ENCODE peak calls at places on chromosome 9, in four cellular contexts. D, A, K and E are unnamed samples.

GRCh38 chr9:77014597-77015263 is 4.7 kb upstream of the FOXB2 start:
- DNase-seq in A (no peak), K (no peak), D (no peak), E (no peak)

GRCh38 chr9:27514551-27514950 is 9.5 kb upstream of the IFNK start:
- DNase-seq in A (no peak), K (no peak), D (no peak), E (no peak)

GRCh38 chr9:6910032-6910431 is 152.3 kb downstream of the KDM4C start:
- DNase-seq in D (no peak), A (no peak), K (no peak), E (no peak)

GRCh38 chr9:108724122-108724521 is 131.7 kb downstream of the ACTL7B start:
- DNase-seq in A (no peak), D (no peak), K (no peak), E (no peak)

GRCh38 chr9:33737811-33738606 is 57.4 kb upstream of the PRSS3 start:
- DNase-seq in K (no peak), A (peak; percentile 16), D (peak; percentile 56), E (peak; percentile 67)

GRCh38 chr9:38339496-38339895 is 53.0 kb upstream of the ALDH1B1 start:
- DNase-seq in D (no peak), A (no peak), K (no peak), E (no peak)

GRCh38 chr9:81759680-81760215 is 70.4 kb upstream of the TLE1 start:
- DNase-seq in K (no peak), A (no peak), D (peak; percentile 53), E (no peak)

GRCh38 chr9:132169672-132170392 is 8.0 kb downstream of the NTNG2 start:
- DNase-seq in D (peak; percentile 26), A (peak; percentile 85), K (no peak), E (peak; percentile 81)

GRCh38 chr9:129320575-129321311 is 142.7 kb upstream of the IER5L start:
- DNase-seq in D (peak; percentile 63), K (peak; percentile 34), A (peak; percentile 56), E (peak; percentile 64)

GRCh38 chr9:109560470-109561132 is 62.5 kb upstream of the PTPN3 start:
- DNase-seq in K (no peak), A (no peak), D (peak; percentile 16), E (peak; percentile 51)

GRCh38 chr9:84296146-84296843 is 44.3 kb downstream of the SLC28A3 start:
- DNase-seq in D (no peak), A (no peak), K (peak; percentile 66), E (no peak)

GRCh38 chr9:84301851-84302250 is 38.7 kb downstream of the SLC28A3 start:
- DNase-seq in A (no peak), K (no peak), D (no peak), E (no peak)

GRCh38 chr9:126043691-126044090 is 282.9 kb upstream of the MVB12B start:
- DNase-seq in A (no peak), D (no peak), K (no peak), E (no peak)

GRCh38 chr9:121122450-121123032 is 47.8 kb downstream of the CNTRL start:
- DNase-seq in D (no peak), K (peak; percentile 40), A (no peak), E (no peak)

GRCh38 chr9:136031741-136032638 is 63.1 kb downstream of the NACC2 start:
- DNase-seq in D (no peak), K (no peak), A (no peak), E (no peak)

GRCh38 chr9:109590945-109591344 is 92.8 kb upstream of the PTPN3 start:
- DNase-seq in K (no peak), A (no peak), D (no peak), E (no peak)

GRCh38 chr9:93270976-93271375 is 87.0 kb downstream of the WNK2 start:
- DNase-seq in A (no peak), D (no peak), K (no peak), E (no peak)
- TF ChIP-seq FOXK2 in A (no peak), D (no peak), K (no peak), E (no peak)

GRCh38 chr9:74555625-74556024 is 58.5 kb downstream of the RORB start:
- DNase-seq in K (no peak), D (no peak), A (no peak), E (no peak)

GRCh38 chr9:74556685-74557084 is 59.5 kb downstream of the RORB start:
- DNase-seq in K (no peak), D (no peak), A (no peak), E (no peak)

GRCh38 chr9:74555015-74555414 is 57.9 kb downstream of the RORB start:
- DNase-seq in A (no peak), D (no peak), K (no peak), E (peak; percentile 16)

DNA sequence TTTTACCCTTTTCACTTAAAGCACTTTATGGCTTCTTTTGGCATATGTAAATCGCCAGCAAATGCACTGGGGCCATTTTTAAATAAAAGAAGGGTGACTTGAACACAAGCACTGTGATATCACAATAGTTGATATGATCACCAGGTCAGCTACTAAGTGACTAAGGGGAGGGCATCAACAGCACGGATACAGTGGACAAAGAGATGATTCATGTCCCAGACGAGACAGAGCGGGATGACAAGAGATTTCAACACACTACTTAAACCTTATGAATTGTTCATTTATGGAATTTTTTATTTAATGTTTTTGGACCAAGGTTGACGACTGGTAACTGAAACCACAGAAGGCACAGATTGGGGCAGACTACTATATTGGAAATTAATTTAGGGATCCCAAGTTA is 54.1 kb downstream of the RORB start:
- DNase-seq in A (no peak), D (peak; percentile 1), K (no peak), E (no peak)
- TF ChIP-seq FOXM1 in A (no peak), D (no peak), K (no peak), E (no peak)

DNA sequence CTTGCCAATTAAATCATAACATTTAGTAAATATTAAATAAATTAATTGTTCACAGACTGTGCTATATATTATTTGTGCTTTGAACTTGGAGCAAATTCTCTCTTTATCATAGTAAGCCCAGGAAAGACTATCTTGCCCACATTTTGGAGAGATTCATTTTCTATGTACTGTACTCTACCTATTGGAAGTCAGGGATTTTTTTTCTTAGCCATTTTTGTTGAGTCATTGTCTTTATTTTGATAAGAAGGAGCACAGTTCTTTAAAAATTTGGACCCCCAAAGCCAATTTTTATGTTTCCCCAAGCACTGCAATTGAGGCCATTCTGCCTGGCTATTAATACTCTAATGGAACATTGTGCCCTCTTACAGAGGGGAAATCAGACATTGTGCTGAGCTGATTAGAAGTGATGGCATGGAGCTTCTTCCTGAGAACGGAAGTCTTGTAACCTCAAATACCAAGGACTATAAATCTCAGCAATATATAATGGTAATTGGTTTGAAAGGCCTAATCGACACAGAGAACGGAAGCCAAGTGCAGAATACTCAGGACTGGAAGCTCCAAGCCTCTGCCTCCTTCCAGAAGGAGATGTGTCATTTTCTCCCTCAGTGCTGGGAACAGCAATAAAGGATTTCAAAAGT is 188.8 kb upstream of the PAPPA start:
- DNase-seq in K (no peak), A (no peak), D (no peak), E (no peak)
- TF ChIP-seq FOXK2 in K (no peak), A (no peak), D (no peak), E (no peak)

GRCh38 chr9:92607088-92607487 is 62.8 kb downstream of the IPPK start:
- DNase-seq in D (no peak), A (no peak), K (no peak), E (no peak)
- TF ChIP-seq FOXM1 in D (no peak), A (no peak), K (no peak), E (no peak)

DNA sequence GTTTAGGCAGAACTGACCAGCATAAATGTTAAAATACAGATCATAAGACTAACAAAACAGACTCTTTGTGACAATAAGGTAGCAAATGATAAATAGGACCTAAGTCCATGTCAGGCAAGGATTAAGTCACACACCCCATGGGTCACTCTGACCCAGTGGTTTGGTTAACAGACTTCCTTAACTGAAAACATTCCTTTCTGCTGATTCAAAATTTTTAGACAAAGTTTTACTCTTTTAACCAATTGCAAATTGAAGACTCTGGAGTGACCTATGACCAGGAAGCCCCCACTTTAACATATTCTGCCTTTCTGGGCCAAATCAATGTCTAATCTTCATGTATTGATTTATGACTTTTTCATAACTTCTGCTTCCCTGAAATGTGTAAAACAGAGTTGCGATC is 4.9 kb upstream of the NXNL2 start:
- DNase-seq in A (no peak), D (peak; percentile 45), K (no peak), E (no peak)
- TF ChIP-seq FOXK2 in A (no peak), D (no peak), K (no peak), E (no peak)

DNA sequence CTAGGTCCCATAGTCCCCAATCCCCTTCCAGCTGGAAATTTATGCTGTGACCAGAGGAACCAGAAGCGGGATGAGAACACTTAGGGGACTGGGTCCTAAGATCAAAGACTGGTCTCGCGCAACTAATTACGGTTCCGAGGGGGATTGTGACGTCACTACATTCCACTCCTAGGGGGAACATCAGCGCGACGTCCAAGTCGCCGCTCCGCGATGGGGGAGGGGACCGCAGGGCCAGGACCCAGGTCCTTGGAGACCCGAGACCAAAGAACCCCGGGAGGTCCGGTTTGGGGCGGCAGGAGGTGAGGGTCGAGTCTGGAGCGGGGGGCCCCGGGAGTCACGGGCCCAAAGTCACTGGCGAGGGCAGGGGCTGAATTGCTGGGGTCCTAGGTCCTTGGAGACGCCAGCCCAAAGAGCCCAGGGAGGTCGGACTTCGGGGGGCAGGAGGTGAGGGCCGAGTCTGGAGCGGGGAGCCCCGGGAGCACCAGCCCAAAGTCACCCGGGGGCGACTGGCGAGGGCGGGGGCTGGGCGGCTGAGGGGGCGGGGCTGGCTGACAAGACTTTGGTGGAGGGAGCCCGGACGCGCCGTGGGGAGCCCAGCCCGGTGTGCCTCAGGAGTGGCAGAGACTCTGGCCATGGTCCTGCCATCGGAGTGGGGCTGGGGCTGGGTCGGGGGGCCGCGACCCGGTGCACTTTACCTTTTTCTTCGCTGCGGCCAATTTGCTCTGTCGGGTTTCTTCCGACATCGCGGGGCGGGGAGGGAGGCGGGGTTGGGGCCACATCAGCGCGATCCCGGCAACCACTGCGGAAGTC is at the start of gene GOLGA2:
- DNase-seq in A (peak; percentile 98), D (peak; percentile 56), K (no peak), E (peak; percentile 65)
- TF ChIP-seq FOXM1 in A (no peak), D (no peak), K (no peak), E (no peak)